ENCODE peak calls at places on chromosomes 4 and X, in five cellular contexts. H, A, P, F and I are unnamed samples.

GRCh38 chr4:33482773-33483172 is 2761.5 kb downstream of the ARAP2 start:
- DNase-seq in H (no peak), A (no peak), P (no peak), F (no peak), I (no peak)

GRCh38 chrX:55109304-55109703 is 20.5 kb downstream of the PAGE2 start:
- DNase-seq in H (no peak), A (no peak), P (no peak), F (no peak), I (no peak)

GRCh38 chr4:88933414-88933813 is 123.6 kb downstream of the FAM13A start:
- DNase-seq in H (no peak), A (no peak), P (no peak), F (no peak), I (no peak)

GRCh38 chr4:123945301-123945700 is 548.7 kb downstream of the SPRY1 start:
- DNase-seq in H (no peak), A (no peak), P (no peak), F (no peak), I (no peak)

GRCh38 chrX:9595131-9595530 is 130.3 kb downstream of the TBL1X start:
- DNase-seq in H (no peak), A (no peak), P (no peak), F (no peak), I (no peak)

GRCh38 chr4:39802005-39802404 is 104.1 kb downstream of the UBE2K start:
- DNase-seq in H (no peak), A (no peak), P (no peak), F (no peak), I (no peak)

GRCh38 chr4:40845136-40845910 is 95.6 kb downstream of the NSUN7 start:
- DNase-seq in H (no peak), A (peak; percentile 37), P (no peak), F (no peak), I (no peak)

GRCh38 chr4:168167714-168168284 is 75.5 kb downstream of the ANXA10 start:
- DNase-seq in H (no peak), A (no peak), P (no peak), F (no peak), I (no peak)

GRCh38 chr4:109589605-109590004 is 29.6 kb downstream of the MCUB start:
- DNase-seq in H (no peak), A (no peak), P (no peak), F (no peak), I (no peak)

GRCh38 chrX:130028196-130028595 is 45.8 kb downstream of the BCORL1 start:
- DNase-seq in H (no peak), A (peak; percentile 29), P (peak; percentile 34), F (peak; percentile 86), I (no peak)

GRCh38 chr4:140529434-140529833 is 5.5 kb downstream of the ELMOD2 start:
- DNase-seq in H (no peak), A (peak; percentile 66), P (no peak), F (no peak), I (no peak)

GRCh38 chr4:15774020-15774420 is 4.1 kb upstream of the CD38 start:
- DNase-seq in H (no peak), A (no peak), P (no peak), F (no peak), I (no peak)

GRCh38 chr4:184538023-184538599 is 63.8 kb upstream of the IRF2 start:
- DNase-seq in H (peak; percentile 86), A (peak; percentile 84), P (peak; percentile 85), F (peak; percentile 92), I (peak; percentile 71)

GRCh38 chrX:1062351-1062750 is 150.1 kb downstream of the CRLF2 start:
- DNase-seq in H (no peak), A (no peak), P (no peak), F (no peak), I (peak; percentile 51)

GRCh38 chrX:119941336-119941735 is 2.2 kb downstream of the NKAP start:
- DNase-seq in H (no peak), A (no peak), P (no peak), F (no peak), I (no peak)

GRCh38 chr4:99321241-99322191 is at the start of gene ADH1B:
- DNase-seq in H (no peak), A (no peak), P (no peak), F (no peak), I (no peak)

GRCh38 chrX:19990519-19991349 is at the start of gene BCLAF3:
- DNase-seq in H (peak; percentile 85), A (peak; percentile 91), P (peak; percentile 91), F (peak; percentile 97), I (peak; percentile 81)

GRCh38 chr4:139509727-139510410 is 46.1 kb downstream of the SETD7 start:
- DNase-seq in H (no peak), A (peak; percentile 51), P (no peak), F (no peak), I (no peak)

GRCh38 chrX:1336331-1337143 is at the start of gene IL3RA:
- DNase-seq in H (no peak), A (peak; percentile 31), P (no peak), F (peak; percentile 84), I (no peak)

GRCh38 chr4:138259296-138259695 is 17.1 kb upstream of the SLC7A11 start:
- DNase-seq in H (no peak), A (no peak), P (no peak), F (no peak), I (no peak)

GRCh38 chr4:49063670-49064069 is 77.6 kb downstream of the CWH43 start:
- DNase-seq in H (no peak), A (no peak), P (no peak), F (no peak), I (no peak)

GRCh38 chr4:708631-708933 is 3.0 kb downstream of the PCGF3 start:
- DNase-seq in H (no peak), A (no peak), P (no peak), F (no peak), I (no peak)

GRCh38 chr4:705278-706082 is at the start of gene PCGF3:
- DNase-seq in H (peak; percentile 94), A (peak; percentile 98), P (peak; percentile 99), F (peak; percentile 100), I (peak; percentile 92)

GRCh38 chr4:704971-705277 is 708 bp upstream of the PCGF3 start:
- DNase-seq in H (no peak), A (no peak), P (no peak), F (no peak), I (no peak)

GRCh38 chr4:707929-708630 is 2.4 kb downstream of the PCGF3 start:
- DNase-seq in H (no peak), A (no peak), P (no peak), F (peak; percentile 74), I (peak; percentile 46)

GRCh38 chr4:706834-707598 is 1.4 kb downstream of the PCGF3 start:
- DNase-seq in H (no peak), A (no peak), P (no peak), F (peak; percentile 77), I (peak; percentile 34)
- H3K27ac ChIP-seq in H (no peak overlapping the region), A (no peak overlapping the region), P (no peak overlapping the region), F (peak overlapping the region; percentile 21), I (no peak overlapping the region)

GRCh38 chrX:70477734-70478075 is 33.1 kb downstream of the DLG3 start:
- DNase-seq in H (no peak), A (no peak), P (no peak), F (no peak), I (no peak)
- H3K4me3 ChIP-seq in H (no peak overlapping the region), A (no peak overlapping the region), P (no peak overlapping the region), F (no peak overlapping the region), I (no peak overlapping the region)

DNA sequence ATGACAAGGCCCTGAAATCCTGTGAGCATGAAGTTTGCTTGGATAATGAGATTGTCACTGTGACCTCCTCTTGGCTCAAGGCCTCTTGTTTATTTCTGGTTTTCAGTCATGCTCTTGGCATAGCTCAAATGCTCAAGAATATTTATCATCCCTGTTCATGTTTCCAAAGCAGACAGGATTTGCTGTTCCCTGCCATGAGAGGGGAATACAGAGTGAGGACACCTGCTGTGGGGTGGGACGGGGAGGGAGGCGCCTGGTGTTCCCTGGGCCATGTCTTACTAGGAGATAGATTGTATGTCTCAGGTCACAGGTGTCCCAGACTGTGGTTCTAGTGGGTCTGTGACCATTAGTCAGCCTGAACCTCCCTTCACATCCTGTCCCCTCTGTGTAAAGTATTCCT is 34.9 kb upstream of the SH3RF1 start:
- DNase-seq in H (no peak), A (no peak), P (no peak), F (no peak), I (no peak)
- TF ChIP-seq CTCF in H (no peak), A (no peak), P (no peak), F (no peak), I (no peak)

GRCh38 chrX:135382260-135382659 is 39.5 kb upstream of the SMIM10L2A start:
- DNase-seq in H (no peak), A (no peak), P (no peak), F (no peak), I (no peak)
- H3K27ac ChIP-seq in H (no peak overlapping the region), A (no peak overlapping the region), P (no peak overlapping the region), F (peak overlapping the region; percentile 18), I (no peak overlapping the region)

GRCh38 chr4:37454263-37454800 is 209.8 kb downstream of the NWD2 start:
- DNase-seq in H (no peak), A (no peak), P (no peak), F (no peak), I (no peak)

GRCh38 chr4:37451646-37452045 is 207.1 kb downstream of the NWD2 start:
- DNase-seq in H (no peak), A (no peak), P (no peak), F (no peak), I (no peak)

GRCh38 chr4:37453361-37454262 is 209.1 kb downstream of the NWD2 start:
- DNase-seq in H (no peak), A (peak; percentile 86), P (peak; percentile 53), F (peak; percentile 86), I (peak; percentile 56)

GRCh38 chr4:37450911-37451310 is 206.4 kb downstream of the NWD2 start:
- DNase-seq in H (no peak), A (no peak), P (no peak), F (no peak), I (no peak)

GRCh38 chr4:37453004-37453360 is 208.4 kb downstream of the NWD2 start:
- DNase-seq in H (no peak), A (peak; percentile 82), P (no peak), F (no peak), I (no peak)
- H3K4me3 ChIP-seq in H (peak overlapping the region; percentile 47), A (peak overlapping the region; percentile 48), P (peak overlapping the region; percentile 57), F (peak overlapping the region; percentile 41), I (peak overlapping the region; percentile 45)

DNA sequence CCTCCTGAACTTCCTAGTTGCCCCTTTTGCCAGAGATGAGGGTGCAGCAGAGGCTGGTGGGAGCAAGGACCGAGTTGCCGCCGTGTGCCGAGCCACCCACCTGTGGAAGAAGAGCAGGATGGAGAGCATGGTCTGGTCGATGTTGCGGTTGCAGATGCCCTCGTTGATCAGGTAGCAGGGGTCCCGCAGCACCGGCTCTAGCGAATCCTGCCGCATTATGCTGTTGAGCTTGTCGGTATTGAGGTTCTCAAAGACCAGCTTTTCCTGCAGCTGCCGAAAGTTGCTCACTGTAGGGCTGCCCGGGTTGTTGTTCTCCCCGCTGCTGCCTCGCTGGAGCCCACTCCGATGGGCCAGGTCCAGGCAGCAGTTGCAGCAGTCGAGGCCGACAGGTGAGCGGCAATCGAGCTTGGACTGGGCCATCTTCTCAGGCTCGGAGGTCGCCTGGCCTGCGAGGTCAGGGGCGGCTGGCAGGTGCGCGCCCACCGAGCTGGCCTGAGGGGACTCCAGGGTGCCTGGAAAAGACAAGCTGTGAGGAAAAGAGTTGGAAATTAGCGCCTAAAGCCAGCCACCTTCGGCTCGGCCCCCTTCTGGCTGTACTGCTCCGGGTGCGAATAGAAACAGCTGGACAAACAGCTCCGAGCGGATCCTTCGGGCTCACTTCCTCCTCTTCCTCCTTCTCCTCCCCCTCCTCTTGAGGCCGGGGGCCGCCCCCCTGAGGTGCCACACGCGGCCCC is 420 bp downstream of the TSC22D3 start:
- DNase-seq in H (no peak), A (no peak), P (no peak), F (no peak), I (no peak)
- TF ChIP-seq CTCF in H (no peak), A (no peak), P (peak; percentile 9), F (no peak), I (no peak)